ENCODE peak calls at places on chromosome 16, in six cellular contexts. One of them, this sample, is unnamed.

GRCh38 chr16:79402356-79402755 is 198.2 kb downstream of the MAF start:
- DNase-seq in heart right ventricle: no peak
- DNase-seq in omental fat pad: no peak
- DNase-seq in fibroblast of lung: no peak
- DNase-seq in choroid plexus epithelial cell: no peak
- DNase-seq in cardiac muscle cell: no peak
- DNase-seq in this sample: peak

GRCh38 chr16:4179020-4179419 is 62.8 kb upstream of the ADCY9 start:
- DNase-seq in heart right ventricle: no peak
- DNase-seq in fibroblast of lung: peak
- DNase-seq in choroid plexus epithelial cell: peak
- DNase-seq in omental fat pad: no peak
- DNase-seq in cardiac muscle cell: peak
- DNase-seq in this sample: peak

GRCh38 chr16:60681014-60681413 is 1355.2 kb downstream of the CDH8 start:
- DNase-seq in omental fat pad: no peak
- DNase-seq in cardiac muscle cell: no peak
- DNase-seq in fibroblast of lung: no peak
- DNase-seq in choroid plexus epithelial cell: no peak
- DNase-seq in heart right ventricle: no peak
- DNase-seq in this sample: no peak

GRCh38 chr16:30934827-30935557 is 11.6 kb downstream of the FBXL19 start:
- DNase-seq in omental fat pad: no peak
- DNase-seq in heart right ventricle: no peak
- DNase-seq in fibroblast of lung: peak
- DNase-seq in cardiac muscle cell: peak
- DNase-seq in choroid plexus epithelial cell: peak
- DNase-seq in this sample: peak

GRCh38 chr16:60414617-60415016 is 1621.6 kb downstream of the CDH8 start:
- DNase-seq in fibroblast of lung: no peak
- DNase-seq in choroid plexus epithelial cell: no peak
- DNase-seq in heart right ventricle: no peak
- DNase-seq in cardiac muscle cell: no peak
- DNase-seq in omental fat pad: no peak
- DNase-seq in this sample: no peak

GRCh38 chr16:11398851-11399250 is 53.6 kb downstream of the RMI2 start:
- DNase-seq in fibroblast of lung: no peak
- DNase-seq in choroid plexus epithelial cell: no peak
- DNase-seq in heart right ventricle: no peak
- DNase-seq in omental fat pad: no peak
- DNase-seq in cardiac muscle cell: no peak
- DNase-seq in this sample: no peak

GRCh38 chr16:88905563-88905962 is 39.1 kb upstream of the PABPN1L start:
- DNase-seq in choroid plexus epithelial cell: no peak
- DNase-seq in heart right ventricle: no peak
- DNase-seq in omental fat pad: no peak
- DNase-seq in fibroblast of lung: no peak
- DNase-seq in cardiac muscle cell: no peak
- DNase-seq in this sample: peak

GRCh38 chr16:69293401-69293800 is 17.7 kb upstream of the VPS4A start:
- DNase-seq in fibroblast of lung: no peak
- DNase-seq in choroid plexus epithelial cell: no peak
- DNase-seq in omental fat pad: no peak
- DNase-seq in heart right ventricle: no peak
- DNase-seq in cardiac muscle cell: no peak
- DNase-seq in this sample: no peak

GRCh38 chr16:84024854-84025253 is 17.7 kb downstream of the SLC38A8 start:
- DNase-seq in omental fat pad: no peak
- DNase-seq in cardiac muscle cell: peak
- DNase-seq in fibroblast of lung: peak
- DNase-seq in heart right ventricle: no peak
- DNase-seq in choroid plexus epithelial cell: peak
- DNase-seq in this sample: no peak

GRCh38 chr16:89320717-89321501 is 103.4 kb downstream of the ZNF778 start:
- DNase-seq in fibroblast of lung: peak
- DNase-seq in cardiac muscle cell: peak
- DNase-seq in heart right ventricle: peak
- DNase-seq in choroid plexus epithelial cell: peak
- DNase-seq in omental fat pad: no peak
- DNase-seq in this sample: peak

GRCh38 chr16:69327585-69328310 is 2.6 kb downstream of the PDF start:
- DNase-seq in cardiac muscle cell: no peak
- DNase-seq in omental fat pad: no peak
- DNase-seq in choroid plexus epithelial cell: no peak
- DNase-seq in fibroblast of lung: no peak
- DNase-seq in heart right ventricle: no peak
- DNase-seq in this sample: no peak

GRCh38 chr16:85507342-85507741 is 105.8 kb upstream of the GSE1 start:
- DNase-seq in choroid plexus epithelial cell: no peak
- DNase-seq in fibroblast of lung: no peak
- DNase-seq in heart right ventricle: no peak
- DNase-seq in omental fat pad: no peak
- DNase-seq in cardiac muscle cell: no peak
- DNase-seq in this sample: no peak

GRCh38 chr16:12225816-12226480 is 249.4 kb downstream of the SNX29 start:
- DNase-seq in fibroblast of lung: no peak
- DNase-seq in heart right ventricle: no peak
- DNase-seq in choroid plexus epithelial cell: no peak
- DNase-seq in omental fat pad: no peak
- DNase-seq in cardiac muscle cell: no peak
- DNase-seq in this sample: no peak

GRCh38 chr16:82612263-82612662 is 14.5 kb upstream of the CDH13 start:
- DNase-seq in choroid plexus epithelial cell: no peak
- DNase-seq in fibroblast of lung: no peak
- DNase-seq in heart right ventricle: no peak
- DNase-seq in cardiac muscle cell: no peak
- DNase-seq in omental fat pad: no peak
- DNase-seq in this sample: no peak

GRCh38 chr16:12250578-12250977 is 274.0 kb downstream of the SNX29 start:
- DNase-seq in fibroblast of lung: no peak
- DNase-seq in choroid plexus epithelial cell: no peak
- DNase-seq in cardiac muscle cell: no peak
- DNase-seq in omental fat pad: no peak
- DNase-seq in heart right ventricle: no peak
- DNase-seq in this sample: no peak

GRCh38 chr16:11129378-11129781 is 126.6 kb downstream of the SOCS1 start:
- DNase-seq in heart right ventricle: no peak
- DNase-seq in choroid plexus epithelial cell: no peak
- DNase-seq in cardiac muscle cell: peak
- DNase-seq in omental fat pad: no peak
- DNase-seq in fibroblast of lung: no peak
- DNase-seq in this sample: no peak

GRCh38 chr16:86783626-86784266 is 205.4 kb downstream of the FOXL1 start:
- DNase-seq in fibroblast of lung: no peak
- DNase-seq in heart right ventricle: no peak
- DNase-seq in choroid plexus epithelial cell: no peak
- DNase-seq in omental fat pad: no peak
- DNase-seq in cardiac muscle cell: no peak
- DNase-seq in this sample: peak

GRCh38 chr16:31072540-31073072 is 1.4 kb downstream of the ZNF668 start:
- DNase-seq in omental fat pad: no peak
- DNase-seq in fibroblast of lung: peak
- DNase-seq in cardiac muscle cell: peak
- DNase-seq in heart right ventricle: no peak
- DNase-seq in choroid plexus epithelial cell: peak
- DNase-seq in this sample: peak

GRCh38 chr16:89038221-89038721 is 55.4 kb upstream of the ACSF3 start:
- DNase-seq in omental fat pad: no peak
- DNase-seq in fibroblast of lung: no peak
- DNase-seq in heart right ventricle: no peak
- DNase-seq in cardiac muscle cell: no peak
- DNase-seq in choroid plexus epithelial cell: no peak
- DNase-seq in this sample: no peak

GRCh38 chr16:22300427-22301071 is 3.3 kb downstream of the POLR3E start:
- DNase-seq in fibroblast of lung: peak
- DNase-seq in cardiac muscle cell: peak
- DNase-seq in choroid plexus epithelial cell: peak
- DNase-seq in heart right ventricle: peak
- DNase-seq in omental fat pad: no peak
- DNase-seq in this sample: peak

GRCh38 chr16:12144355-12144754 is 167.8 kb downstream of the SNX29 start:
- DNase-seq in choroid plexus epithelial cell: no peak
- DNase-seq in cardiac muscle cell: no peak
- DNase-seq in fibroblast of lung: no peak
- DNase-seq in heart right ventricle: no peak
- DNase-seq in omental fat pad: no peak
- DNase-seq in this sample: no peak

GRCh38 chr16:16982614-16983013 is 488.1 kb downstream of the XYLT1 start:
- DNase-seq in choroid plexus epithelial cell: no peak
- DNase-seq in heart right ventricle: no peak
- DNase-seq in cardiac muscle cell: no peak
- DNase-seq in omental fat pad: no peak
- DNase-seq in fibroblast of lung: no peak
- DNase-seq in this sample: no peak

GRCh38 chr16:73713817-73714495 is 582.7 kb upstream of the PSMD7 start:
- DNase-seq in fibroblast of lung: peak
- DNase-seq in heart right ventricle: peak
- DNase-seq in omental fat pad: peak
- DNase-seq in cardiac muscle cell: peak
- DNase-seq in choroid plexus epithelial cell: peak
- DNase-seq in this sample: peak

GRCh38 chr16:88331989-88332920 is 50.5 kb upstream of the ZNF469 start:
- DNase-seq in fibroblast of lung: peak
- DNase-seq in choroid plexus epithelial cell: peak
- DNase-seq in omental fat pad: peak
- DNase-seq in heart right ventricle: no peak
- DNase-seq in cardiac muscle cell: peak
- DNase-seq in this sample: peak

GRCh38 chr16:14071576-14072271 is 605 bp downstream of the MRTFB start:
- DNase-seq in choroid plexus epithelial cell: no peak
- DNase-seq in omental fat pad: no peak
- DNase-seq in fibroblast of lung: no peak
- DNase-seq in heart right ventricle: no peak
- DNase-seq in cardiac muscle cell: no peak
- DNase-seq in this sample: peak

GRCh38 chr16:68288252-68288650 is 22.5 kb downstream of the SLC7A6OS start:
- DNase-seq in omental fat pad: no peak
- DNase-seq in cardiac muscle cell: no peak
- DNase-seq in choroid plexus epithelial cell: no peak
- DNase-seq in heart right ventricle: no peak
- DNase-seq in fibroblast of lung: no peak
- DNase-seq in this sample: no peak

GRCh38 chr16:68286153-68287074 is 22.1 kb downstream of the SLC7A6 start:
- DNase-seq in heart right ventricle: no peak
- DNase-seq in fibroblast of lung: no peak
- DNase-seq in choroid plexus epithelial cell: no peak
- DNase-seq in cardiac muscle cell: no peak
- DNase-seq in omental fat pad: no peak
- DNase-seq in this sample: no peak

GRCh38 chr16:68285683-68286082 is 21.4 kb downstream of the SLC7A6 start:
- DNase-seq in omental fat pad: no peak
- DNase-seq in fibroblast of lung: no peak
- DNase-seq in choroid plexus epithelial cell: no peak
- DNase-seq in cardiac muscle cell: no peak
- DNase-seq in heart right ventricle: no peak
- DNase-seq in this sample: no peak

GRCh38 chr16:68289202-68289601 is 21.5 kb downstream of the SLC7A6OS start:
- DNase-seq in fibroblast of lung: no peak
- DNase-seq in choroid plexus epithelial cell: no peak
- DNase-seq in omental fat pad: no peak
- DNase-seq in cardiac muscle cell: no peak
- DNase-seq in heart right ventricle: no peak
- DNase-seq in this sample: no peak

GRCh38 chr16:68287276-68288251 is 23.2 kb downstream of the SLC7A6OS start:
- DNase-seq in fibroblast of lung: peak
- DNase-seq in choroid plexus epithelial cell: peak
- DNase-seq in cardiac muscle cell: peak
- DNase-seq in omental fat pad: no peak
- DNase-seq in heart right ventricle: peak
- DNase-seq in this sample: peak
- TF ChIP-seq CTCF in fibroblast of lung: no peak
- TF ChIP-seq CTCF in choroid plexus epithelial cell: no peak
- TF ChIP-seq CTCF in cardiac muscle cell: no peak
- TF ChIP-seq CTCF in omental fat pad: no peak
- TF ChIP-seq CTCF in heart right ventricle: no peak
- TF ChIP-seq CTCF in this sample: no peak

DNA sequence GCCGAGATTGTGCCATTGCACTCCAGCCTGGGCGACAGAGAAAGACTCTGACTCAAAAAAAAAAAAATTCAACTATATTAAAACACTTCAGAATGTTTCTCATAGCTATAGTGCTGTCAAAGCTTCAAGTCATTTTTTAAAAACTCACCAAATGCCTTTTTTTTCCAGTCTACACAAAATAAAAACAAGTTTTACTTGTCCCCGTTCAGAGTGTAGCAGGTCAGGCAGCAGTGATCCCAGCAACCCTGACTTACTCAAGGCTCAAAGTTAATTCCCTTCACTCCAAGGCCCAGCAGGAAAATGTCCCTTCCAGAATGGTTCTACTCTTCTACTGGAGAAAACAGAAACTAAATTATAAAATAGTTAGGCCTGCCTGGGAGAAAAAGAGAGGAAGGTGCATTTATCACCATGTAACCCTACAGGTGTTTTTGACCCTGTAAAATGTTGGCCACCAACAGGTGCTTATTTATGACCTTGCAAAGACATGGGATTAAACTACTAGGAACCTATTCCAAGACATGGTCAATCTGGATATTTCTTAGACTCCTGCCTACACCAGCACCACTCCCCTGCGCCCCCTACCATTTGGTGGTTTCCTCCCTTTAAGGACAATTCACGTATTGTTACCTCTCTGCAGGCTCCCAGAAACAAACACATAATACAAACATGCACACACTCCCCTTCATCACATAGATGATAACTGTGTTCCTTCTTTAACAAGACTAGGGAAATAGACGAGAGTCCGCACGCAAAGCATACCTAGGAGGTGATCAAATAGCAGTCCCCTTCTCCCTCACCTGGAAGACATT is 5.4 kb downstream of the AMFR start:
- DNase-seq in cardiac muscle cell: no peak
- DNase-seq in heart right ventricle: no peak
- DNase-seq in choroid plexus epithelial cell: no peak
- DNase-seq in fibroblast of lung: no peak
- DNase-seq in omental fat pad: no peak
- DNase-seq in this sample: no peak
- TF ChIP-seq CTCF in cardiac muscle cell: no peak
- TF ChIP-seq CTCF in heart right ventricle: no peak
- TF ChIP-seq CTCF in choroid plexus epithelial cell: no peak
- TF ChIP-seq CTCF in fibroblast of lung: no peak
- TF ChIP-seq CTCF in omental fat pad: no peak
- TF ChIP-seq CTCF in this sample: no peak

DNA sequence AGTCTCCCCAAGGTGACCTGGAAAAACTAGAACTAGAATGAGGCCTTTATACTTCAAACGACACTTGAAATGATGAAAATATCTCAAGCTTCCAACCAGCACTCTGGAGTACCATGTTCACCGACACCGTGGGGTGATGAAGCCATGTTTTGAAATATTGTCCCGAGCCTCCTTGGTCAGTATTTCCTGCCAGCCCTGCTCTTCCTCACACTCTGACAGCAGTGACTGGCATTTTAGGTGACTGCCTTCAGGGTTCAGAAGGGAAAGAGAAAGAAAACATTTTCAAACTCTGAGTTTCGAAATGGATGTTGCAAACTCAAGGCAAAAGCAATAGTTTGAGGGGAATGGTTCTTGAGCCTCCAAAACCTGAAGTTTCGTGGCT is 39.3 kb upstream of the IRX6 start:
- DNase-seq in fibroblast of lung: no peak
- DNase-seq in omental fat pad: no peak
- DNase-seq in cardiac muscle cell: no peak
- DNase-seq in heart right ventricle: no peak
- DNase-seq in choroid plexus epithelial cell: no peak
- DNase-seq in this sample: no peak
- TF ChIP-seq CTCF in fibroblast of lung: no peak
- TF ChIP-seq CTCF in omental fat pad: no peak
- TF ChIP-seq CTCF in cardiac muscle cell: no peak
- TF ChIP-seq CTCF in heart right ventricle: no peak
- TF ChIP-seq CTCF in choroid plexus epithelial cell: no peak
- TF ChIP-seq CTCF in this sample: no peak

GRCh38 chr16:525520-526180 is 1.9 kb upstream of the CAPN15 start:
- DNase-seq in choroid plexus epithelial cell: peak
- DNase-seq in heart right ventricle: no peak
- DNase-seq in fibroblast of lung: peak
- DNase-seq in cardiac muscle cell: peak
- DNase-seq in omental fat pad: no peak
- DNase-seq in this sample: peak
- TF ChIP-seq CTCF in choroid plexus epithelial cell: no peak
- TF ChIP-seq CTCF in heart right ventricle: no peak
- TF ChIP-seq CTCF in fibroblast of lung: no peak
- TF ChIP-seq CTCF in cardiac muscle cell: no peak
- TF ChIP-seq CTCF in omental fat pad: no peak
- TF ChIP-seq CTCF in this sample: no peak

This sample was measured in MCF 10A.